ENCODE peak calls at places on chromosome 11, in eight cellular contexts. A is activated B cell treated with CpG ODN at 0.5 μM for 24 hours; X is HS-5; F is stimulated activated CD8-positive, alpha-beta memory T cell treated with anti-CD3 and anti-CD28 coated beads, Interleukin-4, amount 100 ng/mL, for 48 hours; T is activated naive CD4-positive, alpha-beta T cell; B is NCI-H1105; L is HuH-7.5; O is memory B cell. I is an unnamed sample.

GRCh38 chr11:4626207-4627105 is 10.8 kb upstream of the OR51D1 start:
- DNase-seq in B (peak), T (no peak), A (no peak), O (peak), X (peak), L (no peak), F (peak), I (peak)

GRCh38 chr11:19800162-19800561 is 87.5 kb downstream of the NAV2 start:
- DNase-seq in L (no peak), F (no peak), B (no peak), A (no peak), T (no peak), X (no peak), O (no peak), I (no peak)

GRCh38 chr11:10492084-10492483 is 37.0 kb downstream of the AMPD3 start:
- DNase-seq in T (no peak), F (no peak), L (no peak), A (no peak), B (no peak), X (no peak), O (no peak), I (no peak)

GRCh38 chr11:113796663-113797259 is 17.2 kb downstream of the CLDN25 start:
- DNase-seq in A (no peak), L (peak), F (no peak), T (no peak), X (no peak), O (peak), B (peak), I (peak)

GRCh38 chr11:82080160-82080559 is 653.5 kb downstream of the FAM181B start:
- DNase-seq in O (no peak), B (peak), T (no peak), F (no peak), X (peak), A (no peak), L (no peak), I (peak)

GRCh38 chr11:100741866-100742625 is 55.0 kb downstream of the ARHGAP42 start:
- DNase-seq in X (no peak), B (no peak), T (no peak), A (no peak), F (no peak), O (no peak), L (no peak), I (no peak)

GRCh38 chr11:415640-416041 is 842 bp upstream of the SIGIRR start:
- DNase-seq in A (no peak), O (no peak), X (no peak), F (no peak), T (no peak), B (no peak), L (no peak), I (no peak)

GRCh38 chr11:123069878-123070821 is 8.2 kb upstream of the HSPA8 start:
- DNase-seq in O (no peak), X (no peak), T (no peak), A (no peak), L (no peak), B (no peak), F (no peak), I (no peak)

GRCh38 chr11:128299132-128299726 is 288.1 kb downstream of the ETS1 start:
- DNase-seq in O (no peak), F (no peak), L (no peak), A (no peak), B (no peak), X (no peak), T (no peak), I (no peak)

GRCh38 chr11:79047356-79047755 is 393.5 kb downstream of the TENM4 start:
- DNase-seq in A (no peak), F (no peak), L (no peak), O (no peak), B (no peak), T (no peak), X (no peak), I (no peak)

GRCh38 chr11:111379500-111380136 is 543 bp upstream of the POU2AF1 start:
- DNase-seq in X (no peak), L (no peak), O (peak), T (no peak), F (peak), B (no peak), A (no peak), I (peak)

GRCh38 chr11:35355102-35355749 is 64.1 kb downstream of the SLC1A2 start:
- DNase-seq in B (no peak), X (no peak), F (no peak), A (no peak), T (no peak), O (no peak), L (no peak), I (no peak)

GRCh38 chr11:10204021-10204420 is 90.0 kb downstream of the SBF2 start:
- DNase-seq in B (no peak), X (no peak), A (no peak), T (no peak), F (no peak), L (no peak), O (no peak), I (no peak)

GRCh38 chr11:70078095-70078795 is at the start of gene ANO1:
- DNase-seq in B (no peak), T (no peak), A (no peak), F (no peak), X (no peak), L (no peak), O (no peak), I (no peak)

GRCh38 chr11:35617687-35618496 is at the start of gene FJX1:
- DNase-seq in L (peak), X (peak), A (peak), O (no peak), B (peak), F (peak), T (no peak), I (peak)